ENCODE peak calls at places on chromosomes 1 and 21, in eight cellular contexts. I, E, B, K, M, V, F and L are unnamed samples.

GRCh38 chr1:221044538-221044937 is 165.3 kb downstream of the HLX start:
- DNase-seq in I (no peak), E (no peak), B (no peak), K (no peak), M (no peak), V (no peak), F (no peak), L (no peak)

GRCh38 chr1:67687649-67688048 is 2.6 kb downstream of the GADD45A start:
- DNase-seq in I (no peak), E (peak; percentile 83), B (peak; percentile 87), K (no peak), M (no peak), V (no peak), F (no peak), L (no peak)

GRCh38 chr1:168348146-168348709 is 67.6 kb downstream of the TBX19 start:
- DNase-seq in I (peak; percentile 44), E (no peak), B (no peak), K (no peak), M (no peak), V (no peak), F (no peak), L (no peak)

GRCh38 chr1:156704930-156705320 is 458 bp downstream of the CRABP2 start:
- DNase-seq in I (no peak), E (peak; percentile 75), B (peak; percentile 88), K (peak; percentile 69), M (no peak), V (no peak), F (peak; percentile 47), L (peak; percentile 64)

GRCh38 chr1:64839270-64839669 is 94.4 kb downstream of the RAVER2 start:
- DNase-seq in I (no peak), E (no peak), B (no peak), K (no peak), M (no peak), V (no peak), F (no peak), L (no peak)

GRCh38 chr1:210445485-210445884 is 116.8 kb downstream of the HHAT start:
- DNase-seq in I (no peak), E (no peak), B (no peak), K (no peak), M (no peak), V (no peak), F (no peak), L (no peak)

GRCh38 chr21:21688877-21689276 is 690.7 kb downstream of the NCAM2 start:
- DNase-seq in I (no peak), E (peak; percentile 37), B (peak; percentile 66), K (no peak), M (no peak), V (no peak), F (no peak), L (no peak)

GRCh38 chr21:16425297-16425696 is 695.5 kb downstream of the USP25 start:
- DNase-seq in I (no peak), E (no peak), B (no peak), K (no peak), M (no peak), V (no peak), F (no peak), L (no peak)

GRCh38 chr1:71045463-71046028 is 2.1 kb downstream of the PTGER3 start:
- DNase-seq in I (no peak), E (no peak), B (no peak), K (no peak), M (no peak), V (no peak), F (no peak), L (no peak)

GRCh38 chr1:20141466-20141865 is 2.3 kb downstream of the PLA2G2F start:
- DNase-seq in I (no peak), E (no peak), B (no peak), K (no peak), M (no peak), V (no peak), F (no peak), L (no peak)

GRCh38 chr1:26350701-26351590 is 3.0 kb downstream of the CRYBG2 start:
- DNase-seq in I (no peak), E (peak; percentile 24), B (no peak), K (no peak), M (no peak), V (no peak), F (no peak), L (no peak)

GRCh38 chr21:29102791-29103257 is 27.6 kb upstream of the MAP3K7CL start:
- DNase-seq in I (no peak), E (peak; percentile 61), B (no peak), K (no peak), M (no peak), V (no peak), F (no peak), L (no peak)

GRCh38 chr21:34802180-34802899 is 133.5 kb downstream of the CLIC6 start:
- DNase-seq in I (no peak), E (no peak), B (no peak), K (no peak), M (no peak), V (no peak), F (no peak), L (no peak)
- H3K4me1 ChIP-seq in I (peaks cover 6% of the 10 kb centered on the region), E (peaks cover 7% of the 10 kb centered on the region), B (peaks cover 33% of the 10 kb centered on the region), K (peaks cover 10% of the 10 kb centered on the region), M (peaks cover 51% of the 10 kb centered on the region), V (peaks cover under 1% of the 10 kb centered on the region), F (no peaks in the 10 kb centered on the region), L (no peaks in the 10 kb centered on the region)

DNA sequence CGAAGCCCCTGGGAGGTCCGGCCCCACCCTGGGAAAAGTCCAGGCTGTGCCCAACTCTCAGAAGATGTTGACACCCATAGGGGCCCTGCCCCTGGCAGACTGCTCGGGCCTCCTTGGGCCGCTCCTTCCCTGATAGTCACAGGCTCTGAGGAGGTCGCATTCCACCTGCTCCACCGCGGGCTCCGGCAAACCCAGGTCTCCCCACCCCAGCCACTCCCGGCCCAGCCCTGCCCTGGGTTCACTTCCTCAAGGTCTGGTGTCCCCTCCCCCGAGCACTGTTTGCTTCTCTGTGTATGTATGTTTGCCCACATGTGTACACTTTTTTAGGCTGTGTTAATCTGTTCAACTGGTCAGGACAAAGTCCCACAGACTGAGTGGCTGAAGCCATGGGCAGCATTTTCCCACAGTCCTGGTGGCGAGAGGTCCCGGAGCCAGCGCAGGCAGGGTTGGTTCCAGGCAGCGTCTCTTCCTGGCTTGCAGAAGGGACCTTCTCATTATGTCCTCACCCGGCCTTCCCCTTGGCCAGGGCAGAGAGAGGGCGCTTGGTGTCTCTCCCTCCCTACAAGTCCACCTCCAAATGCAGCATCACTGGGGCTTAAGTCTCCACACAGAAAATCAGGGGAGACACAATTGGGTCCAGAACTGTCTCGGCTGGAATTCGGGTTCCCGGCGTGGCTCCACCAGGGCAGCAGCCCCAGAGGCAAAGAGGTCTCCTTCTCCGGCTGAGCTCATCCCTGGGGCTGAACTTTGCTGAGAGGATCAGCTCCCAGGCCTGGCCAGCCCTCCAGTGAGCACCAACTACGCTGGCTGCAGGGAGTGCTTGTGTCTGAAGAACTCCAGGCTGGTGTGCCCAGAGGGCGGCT is 10.5 kb upstream of the PRXL2B start:
- DNase-seq in I (peak; percentile 28), E (no peak), B (no peak), K (peak; percentile 85), M (no peak), V (no peak), F (no peak), L (peak; percentile 61)
- H3K4me1 ChIP-seq in I (peaks cover 47% of the 10 kb centered on the region), E (no peaks in the 10 kb centered on the region), B (no peaks in the 10 kb centered on the region), K (peaks cover 47% of the 10 kb centered on the region), M (peaks cover 40% of the 10 kb centered on the region), V (peaks cover 43% of the 10 kb centered on the region), F (peaks cover 9% of the 10 kb centered on the region), L (no peaks in the 10 kb centered on the region)

GRCh38 chr1:160578694-160579191 is 553 bp downstream of the CD84 start:
- DNase-seq in I (no peak), E (no peak), B (no peak), K (no peak), M (no peak), V (no peak), F (no peak), L (no peak)
- H3K4me1 ChIP-seq in I (peaks cover 66% of the 10 kb centered on the region), E (no peaks in the 10 kb centered on the region), B (no peaks in the 10 kb centered on the region), K (peaks cover 34% of the 10 kb centered on the region), M (peaks cover 55% of the 10 kb centered on the region), V (peaks cover 65% of the 10 kb centered on the region), F (no peaks in the 10 kb centered on the region), L (no peaks in the 10 kb centered on the region)

GRCh38 chr1:185400057-185400456 is 83.0 kb upstream of the IVNS1ABP start:
- DNase-seq in I (no peak), E (peak; percentile 81), B (peak; percentile 59), K (no peak), M (no peak), V (no peak), F (no peak), L (no peak)
- H3K4me1 ChIP-seq in I (no peaks in the 10 kb centered on the region), E (peaks cover 6% of the 10 kb centered on the region), B (peaks cover 11% of the 10 kb centered on the region), K (no peaks in the 10 kb centered on the region), M (no peaks in the 10 kb centered on the region), V (no peaks in the 10 kb centered on the region), F (no peaks in the 10 kb centered on the region), L (no peaks in the 10 kb centered on the region)

DNA sequence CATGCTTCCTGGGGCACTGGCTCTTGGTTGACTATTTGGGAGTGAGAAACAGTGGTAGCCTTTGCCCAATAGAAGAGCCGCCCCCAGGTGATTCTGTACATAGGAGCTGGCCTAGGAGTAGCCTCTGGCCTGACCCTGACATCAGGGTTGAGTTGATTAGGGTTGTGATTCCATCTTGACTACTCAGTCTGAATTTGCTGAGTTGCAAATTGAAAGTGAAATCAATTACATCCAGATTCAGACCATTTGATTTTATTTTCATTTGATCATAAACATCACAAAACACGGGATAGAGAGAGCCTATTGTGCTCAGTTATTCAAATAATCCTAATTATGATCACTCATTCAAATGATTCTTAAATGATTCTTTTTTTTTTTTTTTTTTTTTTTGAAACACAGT is 253.2 kb downstream of the KIF26B start:
- DNase-seq in I (no peak), E (no peak), B (no peak), K (no peak), M (no peak), V (no peak), F (no peak), L (no peak)
- H3K4me1 ChIP-seq in I (no peaks in the 10 kb centered on the region), E (peaks cover 6% of the 10 kb centered on the region), B (no peaks in the 10 kb centered on the region), K (no peaks in the 10 kb centered on the region), M (no peaks in the 10 kb centered on the region), V (no peaks in the 10 kb centered on the region), F (no peaks in the 10 kb centered on the region), L (no peaks in the 10 kb centered on the region)

DNA sequence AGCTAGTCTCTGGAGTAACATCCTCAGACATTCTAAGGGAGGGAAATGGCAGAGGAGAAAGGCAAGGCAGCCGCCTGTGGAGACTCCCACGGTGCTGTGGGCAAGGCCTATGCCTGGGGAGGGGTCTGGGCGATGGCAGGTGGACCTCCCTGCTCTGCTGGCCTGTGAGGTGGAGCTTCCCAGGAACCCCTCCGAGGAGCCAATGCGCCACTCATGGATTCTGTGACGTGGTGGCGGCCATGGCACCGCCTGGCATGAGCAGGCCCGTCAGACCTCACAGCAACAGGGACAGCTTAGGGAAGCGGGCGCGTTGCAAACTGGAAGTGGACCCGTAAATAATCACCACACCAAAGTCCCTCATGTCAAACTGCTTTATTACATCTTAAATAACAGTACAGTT is 6.7 kb upstream of the NADK start:
- DNase-seq in I (no peak), E (no peak), B (no peak), K (peak; percentile 78), M (no peak), V (no peak), F (no peak), L (no peak)
- H3K4me1 ChIP-seq in I (peaks cover 38% of the 10 kb centered on the region), E (peaks cover 12% of the 10 kb centered on the region), B (peaks cover 45% of the 10 kb centered on the region), K (peaks cover 44% of the 10 kb centered on the region), M (peaks cover 49% of the 10 kb centered on the region), V (peaks cover 36% of the 10 kb centered on the region), F (peaks cover 31% of the 10 kb centered on the region), L (peaks cover 19% of the 10 kb centered on the region)

GRCh38 chr1:235293322-235293942 is 34.5 kb downstream of the ARID4B start:
- DNase-seq in I (no peak), E (no peak), B (no peak), K (no peak), M (no peak), V (no peak), F (no peak), L (no peak)
- H3K4me1 ChIP-seq in I (peaks cover 83% of the 10 kb centered on the region), E (peaks cover 2% of the 10 kb centered on the region), B (peaks cover 9% of the 10 kb centered on the region), K (peaks cover 70% of the 10 kb centered on the region), M (peaks cover 31% of the 10 kb centered on the region), V (peaks cover 52% of the 10 kb centered on the region), F (peaks cover 9% of the 10 kb centered on the region), L (peaks cover 3% of the 10 kb centered on the region)